ENCODE peak calls at places on chromosomes 3 and 15, in eight cellular contexts. Z is stomach, Y is dorsolateral prefrontal cortex, H is mucosa of descending colon, L is A549, B is PC-3, S is heart right ventricle, P is fibroblast of pulmonary artery. R is an unnamed sample.

GRCh38 chr3:15556512-15556911 is 35.0 kb upstream of the COLQ start:
- DNase-seq in S (no peak), Z (no peak), P (no peak), Y (no peak), L (no peak), H (no peak), B (no peak), R (no peak)

GRCh38 chr3:115823083-115823482 is 199.8 kb downstream of the GAP43 start:
- DNase-seq in Y (no peak), P (no peak), L (no peak), Z (no peak), B (peak), H (no peak), S (no peak), R (no peak)

GRCh38 chr3:54046677-54047214 is 75.6 kb upstream of the CACNA2D3 start:
- DNase-seq in H (no peak), B (peak), Y (no peak), P (peak), S (no peak), L (no peak), Z (peak), R (peak)

GRCh38 chr3:81249540-81250029 is 511.9 kb downstream of the GBE1 start:
- DNase-seq in L (peak), Y (no peak), Z (no peak), H (peak), B (peak), P (peak), S (no peak), R (no peak)

GRCh38 chr15:69576035-69576526 is 123.5 kb downstream of the RPLP1 start:
- DNase-seq in P (peak), L (peak), Y (peak), Z (peak), B (peak), S (peak), H (peak), R (no peak)

GRCh38 chr3:99781761-99782160 is 35.9 kb upstream of the CMSS1 start:
- DNase-seq in Y (no peak), H (no peak), Z (no peak), L (no peak), P (peak), B (peak), S (no peak), R (no peak)

GRCh38 chr3:175957427-175957826 is 1098.3 kb downstream of the NAALADL2 start:
- DNase-seq in L (no peak), Z (no peak), S (no peak), Y (no peak), B (no peak), P (no peak), H (no peak), R (no peak)

GRCh38 chr3:195226900-195227447 is 44.0 kb downstream of the XXYLT1 start:
- DNase-seq in B (peak), L (no peak), P (peak), Y (peak), S (no peak), Z (peak), H (no peak), R (no peak)

GRCh38 chr3:21754839-21755238 is 3.8 kb upstream of the ZNF385D start:
- DNase-seq in Y (no peak), Z (no peak), P (no peak), S (no peak), H (no peak), B (no peak), L (no peak), R (no peak)

GRCh38 chr15:62365795-62366442 is 200.8 kb upstream of the C2CD4B start:
- DNase-seq in Z (peak), B (peak), H (peak), S (no peak), L (no peak), P (no peak), Y (no peak), R (no peak)

GRCh38 chr15:85625431-85625830 is 169.3 kb downstream of the KLHL25 start:
- DNase-seq in H (no peak), Z (no peak), Y (no peak), B (no peak), S (no peak), P (no peak), L (no peak), R (no peak)

GRCh38 chr15:58453931-58454793 is 22.4 kb downstream of the LIPC start:
- DNase-seq in B (no peak), Z (no peak), Y (no peak), H (no peak), S (no peak), P (no peak), L (no peak), R (no peak)

GRCh38 chr3:42661593-42662022 is 8.1 kb downstream of the ZBTB47 start:
- DNase-seq in S (no peak), Y (no peak), L (no peak), P (no peak), H (no peak), Z (no peak), B (no peak), R (no peak)

GRCh38 chr3:30397030-30397429 is 209.4 kb upstream of the TGFBR2 start:
- DNase-seq in S (no peak), B (no peak), L (no peak), Z (no peak), H (no peak), Y (no peak), P (no peak), R (no peak)

GRCh38 chr3:120683213-120683612 is 1.2 kb upstream of the HGD start:
- DNase-seq in B (no peak), H (no peak), L (no peak), Z (no peak), P (no peak), Y (no peak), S (no peak), R (peak)

GRCh38 chr3:111717601-111718000 is 122.5 kb upstream of the ZBED2 start:
- DNase-seq in B (peak), Z (peak), L (peak), Y (peak), H (peak), S (peak), P (peak), R (peak)

GRCh38 chr3:171972965-171973364 is 66.4 kb upstream of the FNDC3B start:
- DNase-seq in H (no peak), Y (no peak), P (peak), Z (no peak), B (no peak), S (peak), L (no peak), R (no peak)

GRCh38 chr3:23492057-23492456 is 288.9 kb downstream of the UBE2E2 start:
- DNase-seq in B (no peak), H (no peak), L (no peak), S (no peak), Y (no peak), P (no peak), Z (no peak), R (no peak)

GRCh38 chr3:29275309-29275708 is 5.6 kb upstream of the RBMS3 start:
- DNase-seq in B (no peak), H (peak), S (peak), Z (no peak), Y (no peak), P (peak), L (no peak), R (peak)

GRCh38 chr15:68682330-68682729 is 103.5 kb downstream of the CORO2B start:
- DNase-seq in H (no peak), P (no peak), L (no peak), B (no peak), Y (peak), Z (no peak), S (no peak), R (no peak)

DNA sequence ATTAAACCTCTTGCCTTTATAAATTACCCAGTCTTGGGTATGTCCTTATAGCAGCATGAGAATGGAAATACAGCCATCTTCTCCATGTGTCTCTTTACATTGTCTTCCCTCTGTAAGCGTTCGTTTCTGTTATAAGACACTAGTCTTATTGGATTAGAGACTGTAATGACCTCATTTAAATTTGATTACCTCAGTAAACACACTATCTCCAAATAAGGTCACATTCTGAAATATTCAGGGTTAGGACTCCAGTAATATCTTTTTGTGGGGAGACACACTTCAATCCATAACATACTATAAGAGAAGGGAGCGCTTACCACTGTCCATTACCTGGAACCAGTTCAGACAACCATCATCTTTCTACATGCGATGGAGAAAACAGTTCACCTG is 34.3 kb upstream of the CD47 start:
- DNase-seq in H (no peak), P (no peak), L (no peak), B (no peak), S (no peak), Y (no peak), Z (no peak), R (no peak)
- H3K4me3 ChIP-seq in H (no peak), P (no peak), L (no peak), B (no peak), S (no peak), Y (no peak), Z (no peak), R (no peak)

GRCh38 chr3:166613365-166613764 is 766.7 kb downstream of the ZBBX start:
- DNase-seq in S (no peak), Y (no peak), L (no peak), Z (no peak), P (no peak), B (no peak), H (no peak), R (no peak)
- TF ChIP-seq CTCF in S (no peak), Y (no peak), L (no peak), Z (no peak), P (no peak), B (no peak), H (no peak), R (no peak)

GRCh38 chr3:52051444-52051843 is 4.9 kb downstream of the DUSP7 start:
- DNase-seq in Z (no peak), Y (no peak), H (no peak), B (no peak), P (no peak), S (no peak), L (no peak), R (no peak)

GRCh38 chr3:52055537-52056351 is 627 bp downstream of the DUSP7 start:
- DNase-seq in Z (peak), L (peak), B (peak), Y (no peak), P (peak), S (peak), H (peak), R (no peak)

GRCh38 chr3:52052831-52053306 is 3.5 kb downstream of the DUSP7 start:
- DNase-seq in Z (peak), P (peak), S (peak), B (peak), H (peak), Y (peak), L (peak), R (no peak)

GRCh38 chr3:52054689-52055511 is 1.5 kb downstream of the DUSP7 start:
- DNase-seq in H (peak), S (peak), P (no peak), Z (no peak), Y (no peak), B (no peak), L (no peak), R (no peak)

DNA sequence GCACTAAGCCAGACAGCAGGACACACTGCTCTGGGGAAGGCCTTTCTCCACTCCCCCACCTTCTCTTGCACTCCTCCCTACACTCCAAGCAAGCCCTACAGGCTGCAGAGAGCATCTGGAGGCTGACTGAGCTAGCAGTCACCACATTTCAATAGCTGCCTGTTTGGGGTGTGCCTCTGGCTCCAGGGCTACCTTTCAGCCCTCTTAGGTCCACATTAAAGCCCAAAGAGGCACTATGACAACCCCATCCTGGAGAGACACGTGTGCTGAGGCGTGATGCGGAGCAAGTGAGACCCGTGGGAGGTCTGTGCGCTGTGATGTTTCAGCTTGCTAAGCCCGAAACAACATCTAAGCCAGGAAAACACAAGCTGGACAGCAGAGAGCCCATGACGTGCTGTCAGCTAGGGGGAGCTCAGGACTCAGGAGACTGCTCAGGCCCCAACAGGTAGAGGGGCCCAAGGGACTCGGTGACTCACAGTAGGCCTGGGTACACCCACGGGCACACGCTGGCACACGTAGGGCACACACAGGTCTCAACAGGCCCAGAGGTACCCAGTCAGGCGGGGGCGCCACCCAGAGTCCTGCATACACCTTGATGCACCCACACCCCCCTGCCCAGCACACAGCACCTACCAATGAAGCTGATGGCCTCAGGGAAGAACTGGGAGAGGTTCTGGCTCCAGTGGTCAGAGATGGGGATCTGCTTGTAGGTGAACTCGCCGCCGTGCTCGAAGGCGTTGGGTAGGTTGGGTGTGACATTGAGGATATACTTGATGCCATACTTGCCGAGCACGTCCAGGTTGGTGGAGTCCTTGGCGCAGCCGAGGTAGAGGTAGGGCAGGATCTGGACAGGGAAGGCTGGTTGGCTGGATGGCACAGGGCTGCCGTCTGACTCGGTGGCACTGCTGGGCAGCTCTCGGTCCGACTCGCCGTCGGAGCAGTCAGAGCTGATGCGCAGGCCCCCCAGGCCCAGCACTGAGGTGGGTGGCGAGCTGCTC is 2.8 kb downstream of the DUSP7 start:
- DNase-seq in P (peak), Z (no peak), H (no peak), S (peak), B (peak), Y (peak), L (no peak), R (no peak)
- H3K4me3 ChIP-seq in P (peak), Z (peak), H (no peak), S (peak), B (peak), Y (peak), L (no peak), R (peak)

DNA sequence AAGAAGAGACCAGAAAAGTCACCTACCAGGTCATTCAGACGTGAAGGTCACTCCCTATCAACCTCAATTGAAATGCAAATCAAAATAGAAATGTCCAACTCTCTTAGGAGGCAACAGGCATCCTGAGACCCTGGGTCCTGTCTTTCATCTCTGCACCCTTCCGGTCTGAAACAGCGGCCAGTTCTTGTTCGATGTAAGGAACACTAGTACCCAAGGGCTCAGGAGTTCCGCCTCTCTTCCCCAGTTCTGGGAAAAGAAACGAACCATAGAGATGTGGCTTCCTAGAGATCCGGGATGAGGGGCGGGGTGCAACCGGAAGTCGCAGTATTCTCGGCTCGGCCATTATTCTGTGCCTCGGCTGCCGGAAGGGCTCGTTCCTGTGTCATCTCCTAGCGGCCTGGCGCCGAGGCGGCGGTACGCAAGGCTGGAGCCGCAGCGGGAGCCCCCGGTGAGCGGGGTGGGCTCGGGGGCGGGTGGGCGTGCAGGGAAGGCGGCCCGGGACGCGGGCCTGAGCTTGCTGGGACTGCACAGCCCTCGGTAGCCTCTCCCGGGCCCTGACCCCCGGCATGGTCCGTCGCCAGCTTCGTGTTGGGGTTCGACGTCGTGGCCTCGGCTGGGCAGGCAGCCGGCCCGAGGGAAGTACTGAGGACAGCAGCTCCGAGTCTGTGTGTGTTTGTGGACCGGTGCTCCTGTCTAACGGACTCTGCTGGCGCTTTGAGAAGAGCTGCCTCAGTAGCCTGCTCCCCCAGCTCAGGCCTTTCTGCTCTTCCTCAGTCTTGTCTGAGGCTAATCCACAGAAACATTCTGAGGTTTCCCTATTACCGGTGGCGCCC is at the start of gene ZNF197:
- DNase-seq in H (peak), S (peak), P (peak), Z (peak), L (peak), B (peak), Y (peak), R (peak)
- TF ChIP-seq CTCF in H (no peak), S (peak), P (no peak), Z (peak), L (no peak), B (no peak), Y (peak), R (no peak)